ENCODE peak calls at places on chromosomes 1 and 21, in four cellular contexts. A is thyroid gland, E is fibroblast of the aortic adventitia, O is astrocyte. H is an unnamed sample.

GRCh38 chr1:15501208-15502032 is 22.6 kb downstream of the CASP9 start:
- DNase-seq in A (peak; percentile 33), E (peak; percentile 40), O (peak; percentile 22), H (peak; percentile 79)

GRCh38 chr1:247293047-247293446 is 37.2 kb downstream of the VN1R5 start:
- DNase-seq in A (no peak), E (peak; percentile 61), O (peak; percentile 77), H (no peak)

GRCh38 chr21:36697473-36698159 is 1.3 kb upstream of the SIM2 start:
- DNase-seq in A (no peak), E (no peak), O (no peak), H (peak; percentile 9)

GRCh38 chr1:37092937-37093336 is 58.6 kb upstream of the GRIK3 start:
- DNase-seq in A (no peak), E (no peak), O (no peak), H (no peak)

GRCh38 chr1:31483012-31483946 is 70.3 kb downstream of the SERINC2 start:
- DNase-seq in A (no peak), E (peak; percentile 97), O (peak; percentile 95), H (no peak)

GRCh38 chr21:33975548-33976081 is 60.0 kb upstream of the ATP5PO start:
- DNase-seq in A (no peak), E (peak; percentile 13), O (peak; percentile 45), H (no peak)

GRCh38 chr1:5645929-5646328 is 346.3 kb downstream of the NPHP4 start:
- DNase-seq in A (no peak), E (no peak), O (no peak), H (no peak)

GRCh38 chr1:16724718-16725438 is 15.4 kb upstream of the RNU1-4 start:
- DNase-seq in A (peak; percentile 9), E (no peak), O (no peak), H (no peak)

GRCh38 chr1:212668477-212668876 is 31.2 kb downstream of the BATF3 start:
- DNase-seq in A (no peak), E (no peak), O (no peak), H (no peak)

GRCh38 chr1:85229574-85230097 is 28.8 kb upstream of the SYDE2 start:
- DNase-seq in A (no peak), E (no peak), O (no peak), H (no peak)

GRCh38 chr1:9652379-9653194 is 1.1 kb downstream of the PIK3CD start:
- DNase-seq in A (no peak), E (no peak), O (no peak), H (no peak)

GRCh38 chr21:16198546-16198945 is 468.8 kb downstream of the USP25 start:
- DNase-seq in A (no peak), E (no peak), O (peak; percentile 24), H (no peak)

GRCh38 chr1:40462956-40463590 is 12.8 kb downstream of the ZFP69B start:
- DNase-seq in A (no peak), E (peak; percentile 9), O (peak; percentile 7), H (no peak)

GRCh38 chr21:46599251-46599572 is 5.7 kb downstream of the S100B start:
- DNase-seq in A (peak; percentile 23), E (peak; percentile 95), O (peak; percentile 92), H (peak; percentile 46)

GRCh38 chr1:8915446-8915845 is 30.2 kb upstream of the CA6 start:
- DNase-seq in A (no peak), E (no peak), O (no peak), H (no peak)

GRCh38 chr1:215192306-215192705 is 109.8 kb downstream of the KCNK2 start:
- DNase-seq in A (no peak), E (peak; percentile 45), O (peak; percentile 84), H (no peak)

GRCh38 chr1:91731815-91732214 is 154.1 kb downstream of the TGFBR3 start:
- DNase-seq in A (peak; percentile 73), E (peak; percentile 77), O (peak; percentile 69), H (no peak)

GRCh38 chr1:235865565-235866206 is 1.0 kb downstream of the LYST start:
- DNase-seq in A (no peak), E (no peak), O (no peak), H (no peak)

GRCh38 chr1:240239309-240239708 is 147.6 kb downstream of the FMN2 start:
- DNase-seq in A (no peak), E (no peak), O (no peak), H (no peak)

GRCh38 chr1:2803931-2804627 is 2.6 kb upstream of the TTC34 start:
- DNase-seq in A (peak; percentile 75), E (no peak), O (no peak), H (no peak)

GRCh38 chr1:91828583-91829281 is 57.2 kb downstream of the TGFBR3 start:
- DNase-seq in A (no peak), E (no peak), O (no peak), H (no peak)

GRCh38 chr1:161133220-161133740 is 813 bp upstream of the DEDD start:
- DNase-seq in A (no peak), E (no peak), O (no peak), H (no peak)

GRCh38 chr1:167136191-167136614 is 42.3 kb downstream of the STYXL2 start:
- DNase-seq in A (peak; percentile 77), E (no peak), O (peak; percentile 76), H (no peak)

GRCh38 chr1:44499306-44499705 is 94.3 kb downstream of the RNF220 start:
- DNase-seq in A (no peak), E (no peak), O (no peak), H (no peak)

GRCh38 chr1:44497422-44498170 is 92.5 kb downstream of the RNF220 start:
- DNase-seq in A (peak; percentile 73), E (no peak), O (no peak), H (no peak)

GRCh38 chr1:44501022-44501910 is 96.2 kb downstream of the RNF220 start:
- DNase-seq in A (peak; percentile 89), E (peak; percentile 11), O (no peak), H (no peak)

GRCh38 chr1:44503625-44504024 is 98.6 kb downstream of the RNF220 start:
- DNase-seq in A (no peak), E (no peak), O (no peak), H (no peak)

DNA sequence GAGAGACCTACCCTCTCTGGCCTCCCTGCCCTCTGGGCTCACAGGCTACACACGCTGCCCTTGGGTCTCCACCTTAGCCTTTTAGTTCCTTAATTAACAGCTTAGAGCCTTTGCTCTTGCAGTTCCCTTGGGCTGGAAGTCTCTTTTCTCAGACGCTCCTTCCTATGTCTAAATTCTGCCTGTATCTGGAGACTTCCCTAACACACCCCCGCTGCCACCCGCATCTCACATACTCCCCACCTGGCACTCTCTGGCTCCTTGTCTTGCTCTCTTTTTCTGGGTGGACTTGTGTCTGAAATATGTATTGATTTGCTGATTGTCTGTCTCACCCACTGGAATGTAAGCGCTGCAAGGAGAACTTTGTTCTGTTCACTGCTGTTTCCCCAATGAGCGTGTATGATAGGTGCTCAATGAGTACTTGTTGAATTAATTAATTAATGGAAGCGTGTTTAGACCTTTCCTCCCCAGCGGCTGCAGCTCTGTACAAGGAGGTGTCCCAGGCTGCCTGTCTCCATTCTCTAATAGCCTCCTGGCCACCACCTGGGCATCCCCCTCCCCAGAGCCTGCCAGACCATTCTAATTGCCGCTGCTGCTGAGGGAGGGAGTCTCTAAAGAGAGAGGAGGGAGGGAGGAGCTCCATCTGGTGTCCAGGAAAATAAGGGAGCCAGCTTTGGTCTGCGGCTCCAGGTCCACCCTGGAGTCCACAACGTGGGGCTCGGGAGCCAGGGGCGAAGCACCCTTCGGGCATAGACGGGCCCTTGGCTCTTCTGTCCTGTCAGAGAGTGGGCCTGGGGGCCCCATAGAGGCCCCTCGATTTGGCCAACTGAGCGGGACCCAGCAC is 95.3 kb downstream of the RNF220 start:
- DNase-seq in A (peak; percentile 4), E (no peak), O (peak; percentile 12), H (peak; percentile 51)
- TF ChIP-seq CTCF in A (no peak), E (peak; percentile 26), O (no peak), H (peak; percentile 31)

GRCh38 chr21:42495027-42495426 is 997 bp downstream of the RSPH1 start:
- DNase-seq in A (no peak), E (no peak), O (no peak), H (no peak)

GRCh38 chr21:42498012-42498411 is 2.0 kb upstream of the RSPH1 start:
- DNase-seq in A (no peak), E (no peak), O (no peak), H (no peak)

GRCh38 chr21:42495765-42496119 is 282 bp downstream of the RSPH1 start:
- DNase-seq in A (no peak), E (no peak), O (no peak), H (no peak)

GRCh38 chr21:42496839-42497202 is 797 bp upstream of the RSPH1 start:
- DNase-seq in A (peak; percentile 27), E (peak; percentile 5), O (no peak), H (no peak)

DNA sequence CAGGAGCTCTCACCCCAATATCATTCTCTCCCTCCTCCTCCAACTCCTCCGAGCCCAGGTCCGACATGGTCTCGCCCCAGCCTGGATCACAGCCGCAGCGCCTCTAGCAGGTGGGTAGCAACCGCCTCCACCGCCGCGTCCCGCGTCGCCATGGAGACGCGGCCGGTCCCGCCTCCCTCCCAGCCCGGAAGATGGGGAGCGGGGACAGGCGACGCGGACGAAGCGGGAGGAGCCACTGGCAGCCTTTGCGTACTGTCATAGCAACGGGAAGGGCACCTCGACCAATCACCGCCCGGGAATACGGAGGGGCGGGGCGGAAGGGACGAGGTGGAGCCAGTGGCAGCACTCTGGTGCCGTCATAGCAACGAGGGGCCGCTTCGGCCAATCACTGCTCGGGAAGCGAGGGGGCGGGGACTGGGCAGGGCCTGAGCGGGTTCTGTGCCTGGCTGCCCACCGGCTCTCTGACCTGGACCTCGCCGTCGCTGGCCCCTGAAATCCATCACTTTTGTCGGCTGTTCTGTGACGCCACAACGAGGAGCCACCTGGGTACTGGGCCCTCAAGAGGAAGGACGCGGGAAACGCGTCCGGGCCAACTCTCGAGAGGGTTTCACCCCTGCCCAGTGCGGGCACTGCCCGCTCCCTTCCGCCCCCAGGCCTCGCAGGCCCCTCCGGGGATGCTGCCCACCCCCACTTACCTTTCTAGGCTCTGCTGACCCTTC is at the start of gene RSPH1:
- DNase-seq in A (peak; percentile 100), E (peak; percentile 94), O (peak; percentile 92), H (peak; percentile 99)
- TF ChIP-seq CTCF in A (no peak), E (no peak), O (no peak), H (peak; percentile 9)

GRCh38 chr1:66331641-66332523 is 202.1 kb upstream of the SGIP1 start:
- DNase-seq in A (peak; percentile 74), E (peak; percentile 86), O (peak; percentile 78), H (peak; percentile 46)
- TF ChIP-seq CTCF in A (no peak), E (peak; percentile 52), O (peak; percentile 18), H (peak; percentile 51)

GRCh38 chr1:115644109-115644508 is 2.3 kb downstream of the VANGL1 start:
- DNase-seq in A (no peak), E (no peak), O (no peak), H (no peak)

GRCh38 chr1:115648717-115649691 is 7.2 kb downstream of the VANGL1 start:
- DNase-seq in A (no peak), E (no peak), O (no peak), H (no peak)

GRCh38 chr1:115647919-115648597 is 6.3 kb downstream of the VANGL1 start:
- DNase-seq in A (no peak), E (no peak), O (no peak), H (no peak)

GRCh38 chr1:115647507-115647906 is 5.7 kb downstream of the VANGL1 start:
- DNase-seq in A (no peak), E (no peak), O (no peak), H (no peak)

GRCh38 chr1:115647000-115647399 is 5.2 kb downstream of the VANGL1 start:
- DNase-seq in A (no peak), E (peak; percentile 40), O (peak; percentile 43), H (no peak)
- TF ChIP-seq CTCF in A (no peak), E (no peak), O (no peak), H (no peak)

GRCh38 chr1:54107131-54107530 is 45.7 kb downstream of the CDCP2 start:
- DNase-seq in A (no peak), E (no peak), O (no peak), H (no peak)
- TF ChIP-seq CTCF in A (no peak), E (peak; percentile 25), O (peak; percentile 16), H (peak; percentile 15)

H was measured in neural crest cell.